ENCODE peak calls at places on chromosomes 3 and 15, in six cellular contexts. One of them, this sample, is unnamed.

GRCh38 chr3:176159796-176160195 is 1037.5 kb downstream of the TBL1XR1 start:
- DNase-seq in SK-N-SH: no peak
- DNase-seq in heart left ventricle: no peak
- DNase-seq in fibroblast of villous mesenchyme: no peak
- DNase-seq in Panc1: no peak
- DNase-seq in BJ: peak
- DNase-seq in this sample: no peak

GRCh38 chr3:14550651-14551611 is 10.8 kb upstream of the GRIP2 start:
- DNase-seq in Panc1: no peak
- DNase-seq in SK-N-SH: peak
- DNase-seq in heart left ventricle: no peak
- DNase-seq in BJ: no peak
- DNase-seq in fibroblast of villous mesenchyme: no peak
- DNase-seq in this sample: no peak

GRCh38 chr3:135907422-135908165 is 57.9 kb upstream of the PPP2R3A start:
- DNase-seq in fibroblast of villous mesenchyme: no peak
- DNase-seq in Panc1: no peak
- DNase-seq in SK-N-SH: no peak
- DNase-seq in BJ: no peak
- DNase-seq in heart left ventricle: no peak
- DNase-seq in this sample: no peak

GRCh38 chr3:65946438-65946837 is 92.3 kb downstream of the MAGI1 start:
- DNase-seq in Panc1: no peak
- DNase-seq in fibroblast of villous mesenchyme: no peak
- DNase-seq in SK-N-SH: no peak
- DNase-seq in heart left ventricle: peak
- DNase-seq in BJ: no peak
- DNase-seq in this sample: no peak

GRCh38 chr3:146747928-146748327 is 142.8 kb upstream of the PLSCR5 start:
- DNase-seq in SK-N-SH: no peak
- DNase-seq in fibroblast of villous mesenchyme: peak
- DNase-seq in heart left ventricle: no peak
- DNase-seq in BJ: peak
- DNase-seq in Panc1: no peak
- DNase-seq in this sample: no peak

GRCh38 chr3:14728113-14728512 is 53.2 kb downstream of the C3orf20 start:
- DNase-seq in fibroblast of villous mesenchyme: no peak
- DNase-seq in BJ: no peak
- DNase-seq in SK-N-SH: no peak
- DNase-seq in Panc1: no peak
- DNase-seq in heart left ventricle: no peak
- DNase-seq in this sample: no peak

GRCh38 chr15:39785806-39786205 is 3.2 kb upstream of the FSIP1 start:
- DNase-seq in fibroblast of villous mesenchyme: no peak
- DNase-seq in Panc1: no peak
- DNase-seq in SK-N-SH: no peak
- DNase-seq in BJ: no peak
- DNase-seq in heart left ventricle: no peak
- DNase-seq in this sample: no peak

GRCh38 chr3:8536106-8537052 is 34.8 kb downstream of the LMCD1 start:
- DNase-seq in fibroblast of villous mesenchyme: peak
- DNase-seq in BJ: no peak
- DNase-seq in Panc1: no peak
- DNase-seq in SK-N-SH: no peak
- DNase-seq in heart left ventricle: no peak
- DNase-seq in this sample: no peak

GRCh38 chr3:65174713-65175112 is 486.9 kb upstream of the ADAMTS9 start:
- DNase-seq in BJ: no peak
- DNase-seq in Panc1: no peak
- DNase-seq in heart left ventricle: no peak
- DNase-seq in fibroblast of villous mesenchyme: no peak
- DNase-seq in SK-N-SH: no peak
- DNase-seq in this sample: no peak

GRCh38 chr3:130850044-130850797 is 43.7 kb upstream of the ATP2C1 start:
- DNase-seq in SK-N-SH: peak
- DNase-seq in BJ: no peak
- DNase-seq in heart left ventricle: peak
- DNase-seq in Panc1: no peak
- DNase-seq in fibroblast of villous mesenchyme: peak
- DNase-seq in this sample: no peak

GRCh38 chr3:58668247-58668646 is 1.7 kb upstream of the FAM3D start:
- DNase-seq in heart left ventricle: no peak
- DNase-seq in Panc1: no peak
- DNase-seq in SK-N-SH: no peak
- DNase-seq in BJ: no peak
- DNase-seq in fibroblast of villous mesenchyme: no peak
- DNase-seq in this sample: no peak

GRCh38 chr15:48858401-48858800 is 19.5 kb upstream of the EID1 start:
- DNase-seq in fibroblast of villous mesenchyme: peak
- DNase-seq in BJ: no peak
- DNase-seq in Panc1: no peak
- DNase-seq in SK-N-SH: no peak
- DNase-seq in heart left ventricle: no peak
- DNase-seq in this sample: no peak

GRCh38 chr3:129028866-129029265 is 27.8 kb downstream of the EFCC1 start:
- DNase-seq in heart left ventricle: no peak
- DNase-seq in fibroblast of villous mesenchyme: no peak
- DNase-seq in BJ: no peak
- DNase-seq in SK-N-SH: no peak
- DNase-seq in Panc1: no peak
- DNase-seq in this sample: no peak

GRCh38 chr15:70584441-70584837 is 178.9 kb downstream of the UACA start:
- DNase-seq in SK-N-SH: no peak
- DNase-seq in Panc1: no peak
- DNase-seq in BJ: no peak
- DNase-seq in fibroblast of villous mesenchyme: no peak
- DNase-seq in heart left ventricle: no peak
- DNase-seq in this sample: no peak

GRCh38 chr3:8503871-8504610 is 2.4 kb downstream of the LMCD1 start:
- DNase-seq in Panc1: no peak
- DNase-seq in SK-N-SH: no peak
- DNase-seq in heart left ventricle: no peak
- DNase-seq in fibroblast of villous mesenchyme: peak
- DNase-seq in BJ: no peak
- DNase-seq in this sample: no peak

GRCh38 chr3:142618917-142619401 is 22.8 kb downstream of the PLS1 start:
- DNase-seq in SK-N-SH: no peak
- DNase-seq in Panc1: peak
- DNase-seq in BJ: no peak
- DNase-seq in heart left ventricle: no peak
- DNase-seq in fibroblast of villous mesenchyme: no peak
- DNase-seq in this sample: no peak

GRCh38 chr3:188789201-188789600 is 382.6 kb upstream of the TPRG1 start:
- DNase-seq in fibroblast of villous mesenchyme: no peak
- DNase-seq in SK-N-SH: no peak
- DNase-seq in BJ: no peak
- DNase-seq in heart left ventricle: no peak
- DNase-seq in Panc1: no peak
- DNase-seq in this sample: no peak

GRCh38 chr3:175704366-175705041 is 845.4 kb downstream of the NAALADL2 start:
- DNase-seq in SK-N-SH: no peak
- DNase-seq in fibroblast of villous mesenchyme: no peak
- DNase-seq in BJ: no peak
- DNase-seq in heart left ventricle: no peak
- DNase-seq in Panc1: no peak
- DNase-seq in this sample: no peak

GRCh38 chr15:35888815-35889214 is 342.9 kb upstream of the DPH6 start:
- DNase-seq in Panc1: no peak
- DNase-seq in BJ: no peak
- DNase-seq in heart left ventricle: no peak
- DNase-seq in fibroblast of villous mesenchyme: no peak
- DNase-seq in SK-N-SH: no peak
- DNase-seq in this sample: no peak

GRCh38 chr3:7001370-7001769 is 140.5 kb downstream of the GRM7 start:
- DNase-seq in fibroblast of villous mesenchyme: no peak
- DNase-seq in heart left ventricle: no peak
- DNase-seq in SK-N-SH: no peak
- DNase-seq in BJ: no peak
- DNase-seq in Panc1: no peak
- DNase-seq in this sample: no peak

GRCh38 chr3:76403556-76403955 is 618.2 kb upstream of the ZNF717 start:
- DNase-seq in fibroblast of villous mesenchyme: peak
- DNase-seq in Panc1: no peak
- DNase-seq in SK-N-SH: no peak
- DNase-seq in heart left ventricle: no peak
- DNase-seq in BJ: no peak
- DNase-seq in this sample: no peak

GRCh38 chr3:171417137-171417536 is 43.1 kb downstream of the TNIK start:
- DNase-seq in BJ: no peak
- DNase-seq in heart left ventricle: no peak
- DNase-seq in Panc1: no peak
- DNase-seq in fibroblast of villous mesenchyme: no peak
- DNase-seq in SK-N-SH: no peak
- DNase-seq in this sample: no peak

GRCh38 chr3:13078158-13078905 is 5.1 kb upstream of the IQSEC1 start:
- DNase-seq in heart left ventricle: no peak
- DNase-seq in Panc1: no peak
- DNase-seq in BJ: no peak
- DNase-seq in fibroblast of villous mesenchyme: no peak
- DNase-seq in SK-N-SH: peak
- DNase-seq in this sample: no peak

GRCh38 chr3:105527949-105528348 is 161.2 kb downstream of the ALCAM start:
- DNase-seq in BJ: no peak
- DNase-seq in SK-N-SH: no peak
- DNase-seq in Panc1: no peak
- DNase-seq in heart left ventricle: no peak
- DNase-seq in fibroblast of villous mesenchyme: peak
- DNase-seq in this sample: no peak

GRCh38 chr15:66838202-66838601 is 136.2 kb downstream of the SMAD6 start:
- DNase-seq in SK-N-SH: no peak
- DNase-seq in BJ: no peak
- DNase-seq in heart left ventricle: no peak
- DNase-seq in Panc1: no peak
- DNase-seq in fibroblast of villous mesenchyme: no peak
- DNase-seq in this sample: no peak

GRCh38 chr3:37096292-37096691 is 78.1 kb downstream of the LRRFIP2 start:
- DNase-seq in BJ: peak
- DNase-seq in heart left ventricle: no peak
- DNase-seq in Panc1: no peak
- DNase-seq in fibroblast of villous mesenchyme: peak
- DNase-seq in SK-N-SH: no peak
- DNase-seq in this sample: no peak

GRCh38 chr15:45203182-45203581 is 15.4 kb upstream of the SHF start:
- DNase-seq in fibroblast of villous mesenchyme: no peak
- DNase-seq in BJ: no peak
- DNase-seq in SK-N-SH: no peak
- DNase-seq in heart left ventricle: no peak
- DNase-seq in Panc1: no peak
- DNase-seq in this sample: no peak

GRCh38 chr15:45200001-45200798 is 12.4 kb upstream of the SHF start:
- DNase-seq in fibroblast of villous mesenchyme: peak
- DNase-seq in SK-N-SH: peak
- DNase-seq in BJ: peak
- DNase-seq in Panc1: peak
- DNase-seq in heart left ventricle: peak
- DNase-seq in this sample: peak

GRCh38 chr15:45199136-45199810 is 11.5 kb upstream of the SHF start:
- DNase-seq in Panc1: peak
- DNase-seq in BJ: no peak
- DNase-seq in SK-N-SH: no peak
- DNase-seq in fibroblast of villous mesenchyme: no peak
- DNase-seq in heart left ventricle: no peak
- DNase-seq in this sample: peak

GRCh38 chr15:45200799-45201556 is 13.2 kb upstream of the SHF start:
- DNase-seq in heart left ventricle: peak
- DNase-seq in fibroblast of villous mesenchyme: peak
- DNase-seq in Panc1: peak
- DNase-seq in SK-N-SH: peak
- DNase-seq in BJ: peak
- DNase-seq in this sample: peak

DNA sequence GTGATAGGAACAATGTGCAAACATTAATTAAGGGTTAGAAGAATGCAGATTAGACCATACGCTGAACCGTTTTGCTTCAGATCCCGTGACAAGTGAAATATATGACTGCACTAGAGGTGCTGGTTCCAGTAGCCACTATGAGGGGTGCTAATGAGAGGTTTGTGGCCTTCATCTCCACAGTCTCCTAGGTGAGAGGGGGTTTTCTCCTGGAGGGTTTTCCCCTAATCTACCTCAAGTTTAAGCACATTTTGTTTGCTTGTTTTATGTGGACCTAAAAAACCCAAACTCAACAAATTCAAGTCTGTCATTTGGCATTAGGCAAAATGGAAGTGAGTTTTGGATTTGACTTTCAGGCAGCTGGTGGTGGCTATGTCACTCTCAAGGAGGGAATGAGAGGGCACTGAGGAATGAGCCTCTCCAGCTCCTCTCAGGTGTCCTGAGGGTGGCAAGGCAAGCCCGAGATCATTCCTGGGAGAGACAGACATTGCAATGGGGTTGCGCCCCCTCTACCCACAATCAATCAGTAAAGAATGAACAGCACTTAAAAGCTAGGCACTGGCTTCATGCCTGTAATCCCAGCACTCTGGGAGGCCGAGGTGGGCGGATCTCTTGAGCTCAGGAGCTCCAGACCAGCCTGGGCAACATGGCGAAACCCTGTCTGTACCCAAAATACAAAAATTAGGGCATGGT is 13.9 kb upstream of the SHF start:
- DNase-seq in Panc1: no peak
- DNase-seq in heart left ventricle: no peak
- DNase-seq in BJ: no peak
- DNase-seq in fibroblast of villous mesenchyme: no peak
- DNase-seq in SK-N-SH: no peak
- DNase-seq in this sample: no peak
- H3K4me3 ChIP-seq in Panc1: peak
- H3K4me3 ChIP-seq in heart left ventricle: peak
- H3K4me3 ChIP-seq in BJ: no peak
- H3K4me3 ChIP-seq in fibroblast of villous mesenchyme: no peak
- H3K4me3 ChIP-seq in SK-N-SH: no peak
- H3K4me3 ChIP-seq in this sample: no peak

GRCh38 chr15:84748274-84749110 is at the start of gene ZNF592:
- DNase-seq in BJ: no peak
- DNase-seq in Panc1: no peak
- DNase-seq in fibroblast of villous mesenchyme: peak
- DNase-seq in heart left ventricle: peak
- DNase-seq in SK-N-SH: peak
- DNase-seq in this sample: no peak
- TF ChIP-seq CTCF in BJ: no peak
- TF ChIP-seq CTCF in Panc1: peak
- TF ChIP-seq CTCF in fibroblast of villous mesenchyme: no peak
- TF ChIP-seq CTCF in heart left ventricle: peak
- TF ChIP-seq CTCF in SK-N-SH: no peak
- TF ChIP-seq CTCF in this sample: no peak

GRCh38 chr3:185151959-185152432 is 864 bp downstream of the C3orf70 start:
- DNase-seq in Panc1: no peak
- DNase-seq in SK-N-SH: no peak
- DNase-seq in heart left ventricle: peak
- DNase-seq in BJ: no peak
- DNase-seq in fibroblast of villous mesenchyme: peak
- DNase-seq in this sample: no peak
- H3K4me3 ChIP-seq in Panc1: peak
- H3K4me3 ChIP-seq in SK-N-SH: peak
- H3K4me3 ChIP-seq in heart left ventricle: peak
- H3K4me3 ChIP-seq in BJ: peak
- H3K4me3 ChIP-seq in fibroblast of villous mesenchyme: peak
- H3K4me3 ChIP-seq in this sample: no peak

DNA sequence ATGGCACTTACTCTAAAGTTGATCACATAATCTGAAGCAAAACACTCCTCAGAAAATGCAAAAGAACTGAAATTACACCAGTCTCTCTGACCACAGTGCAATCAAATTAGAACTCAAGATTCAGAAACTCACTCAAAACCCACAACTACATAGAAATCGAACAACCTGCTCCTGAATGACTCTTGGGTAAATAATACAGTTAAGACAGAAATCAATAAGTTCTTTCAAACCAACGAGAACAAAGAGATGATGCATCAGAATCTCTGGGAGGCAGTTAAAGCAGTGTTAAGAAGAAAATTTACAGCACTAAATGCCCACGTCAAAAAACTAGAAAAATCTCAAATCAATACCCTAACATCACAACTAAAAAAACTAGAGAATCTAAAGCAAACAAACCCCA is 227.2 kb downstream of the CTNNB1 start:
- DNase-seq in Panc1: no peak
- DNase-seq in SK-N-SH: no peak
- DNase-seq in heart left ventricle: no peak
- DNase-seq in fibroblast of villous mesenchyme: no peak
- DNase-seq in BJ: no peak
- DNase-seq in this sample: no peak
- TF ChIP-seq CTCF in Panc1: no peak
- TF ChIP-seq CTCF in SK-N-SH: no peak
- TF ChIP-seq CTCF in heart left ventricle: no peak
- TF ChIP-seq CTCF in fibroblast of villous mesenchyme: no peak
- TF ChIP-seq CTCF in BJ: no peak
- TF ChIP-seq CTCF in this sample: no peak